ENCODE peak calls at places on chromosomes 13 and 19, in seven cellular contexts. M is sciatic nerve; I is A549; X is activated CD8-positive, alpha-beta T cell treated with anti-CD3 and anti-CD28 coated beads for 36 hours; D is gastroesophageal sphincter; G is body of pancreas; S is Panc1. F is an unnamed sample.

GRCh38 chr19:6489278-6490061 is 7.9 kb upstream of the DENND1C start:
- ATAC-seq in D (no peak), I (no peak), M (no peak), X (peak), G (no peak), S (no peak), F (peak)

GRCh38 chr13:41137951-41138350 is 5.3 kb upstream of the KBTBD6 start:
- ATAC-seq in I (no peak), X (no peak), S (no peak), D (no peak), M (no peak), G (no peak), F (no peak)

GRCh38 chr13:22134261-22134660 is 463.4 kb downstream of the FGF9 start:
- ATAC-seq in M (no peak), I (no peak), S (no peak), X (no peak), G (no peak), D (no peak), F (no peak)

GRCh38 chr13:30780338-30780981 is 45.1 kb downstream of the ALOX5AP start:
- ATAC-seq in S (no peak), D (no peak), M (no peak), X (no peak), I (no peak), G (peak), F (no peak)

GRCh38 chr19:55158848-55159793 is 1.6 kb upstream of the TNNI3 start:
- ATAC-seq in D (peak), I (peak), S (no peak), G (no peak), X (no peak), M (peak), F (no peak)

GRCh38 chr19:38831142-38831605 is 420 bp downstream of the ECH1 start:
- ATAC-seq in S (peak), G (peak), X (peak), I (peak), M (peak), D (peak), F (peak)

GRCh38 chr19:12611361-12611699 is 610 bp downstream of the ZNF791 start:
- ATAC-seq in X (no peak), D (peak), G (peak), M (peak), S (peak), I (peak), F (no peak)

GRCh38 chr13:73754241-73754640 is 380.0 kb downstream of the KLF12 start:
- ATAC-seq in I (peak), S (no peak), G (no peak), D (no peak), X (no peak), M (no peak), F (no peak)

GRCh38 chr19:5020368-5020767 is 51.5 kb downstream of the KDM4B start:
- ATAC-seq in X (no peak), I (no peak), D (no peak), S (no peak), G (no peak), M (no peak), F (no peak)

GRCh38 chr13:75333103-75333502 is 148.9 kb downstream of the TBC1D4 start:
- ATAC-seq in X (no peak), I (no peak), S (no peak), M (no peak), D (no peak), G (peak), F (no peak)

GRCh38 chr13:70016116-70016515 is 91.5 kb upstream of the ATXN8OS start:
- ATAC-seq in D (no peak), G (no peak), X (no peak), M (peak), I (no peak), S (no peak), F (no peak)

GRCh38 chr13:92938481-92939020 is 288.1 kb upstream of the GPC6 start:
- ATAC-seq in X (no peak), M (no peak), G (no peak), D (no peak), I (no peak), S (no peak), F (no peak)

GRCh38 chr19:7730286-7731217 is 1.4 kb downstream of the CLEC4G start:
- ATAC-seq in X (no peak), M (peak), I (no peak), D (no peak), G (no peak), S (no peak), F (no peak)

GRCh38 chr13:89550842-89551422 is 1796.6 kb upstream of the MIR17HG start:
- ATAC-seq in S (no peak), I (no peak), X (no peak), D (no peak), M (no peak), G (no peak), F (no peak)

GRCh38 chr13:42985312-42986175 is 6.5 kb downstream of the EPSTI1 start:
- ATAC-seq in X (no peak), G (peak), S (no peak), D (peak), I (no peak), M (peak), F (no peak)

GRCh38 chr13:20803180-20803965 is 29.6 kb upstream of the EEF1AKMT1 start:
- ATAC-seq in S (no peak), X (peak), D (no peak), M (no peak), I (no peak), G (no peak), F (peak)

GRCh38 chr13:51958217-51958547 is 53.1 kb downstream of the ATP7B start:
- ATAC-seq in D (no peak), G (no peak), S (no peak), M (no peak), I (no peak), X (no peak), F (no peak)

GRCh38 chr13:98267080-98267912 is 90.2 kb upstream of the RNF113B start:
- ATAC-seq in D (peak), I (peak), M (peak), X (no peak), G (peak), S (no peak), F (no peak)

GRCh38 chr19:2291185-2291751 is 9.3 kb upstream of the PEAK3 start:
- ATAC-seq in X (no peak), I (peak), G (no peak), S (no peak), D (no peak), M (no peak), F (no peak)

GRCh38 chr13:114032121-114032799 is 58.4 kb upstream of the C13orf46 start:
- ATAC-seq in I (peak), X (no peak), G (peak), D (peak), M (peak), S (no peak), F (no peak)

GRCh38 chr19:3028305-3029069 is 593 bp downstream of the TLE2 start:
- ATAC-seq in D (peak), G (peak), M (peak), X (no peak), S (peak), I (no peak), F (no peak)

GRCh38 chr13:80529734-80530133 is 188.8 kb upstream of the SPRY2 start:
- ATAC-seq in I (no peak), D (no peak), M (no peak), S (no peak), X (no peak), G (no peak), F (no peak)